ENCODE peak calls at places on chromosome 12, in eight cellular contexts. F is CD8-positive, alpha-beta T cell; M is H1; K is heart right ventricle; X is cardiac fibroblast; G is A549; A is IMR-90; T is endodermal cell. J is an unnamed sample.
A peak's percentile ranks its signal among the peaks of the same experiment; 100 is the strongest.

GRCh38 chr12:67161322-67161918 is 107.7 kb upstream of the CAND1 start:
- DNase-seq in F (peak; percentile 30), M (peak; percentile 61), K (peak; percentile 5), X (peak; percentile 51), G (peak; percentile 51), A (peak; percentile 39), T (peak; percentile 82), J (peak; percentile 65)

GRCh38 chr12:55726911-55727310 is 1.9 kb downstream of the CD63 start:
- DNase-seq in F (no peak), M (no peak), K (no peak), X (no peak), G (no peak), A (no peak), T (no peak), J (no peak)

GRCh38 chr12:106010746-106011145 is 128.0 kb downstream of the NUAK1 start:
- DNase-seq in F (no peak), M (no peak), K (no peak), X (no peak), G (no peak), A (peak; percentile 37), T (no peak), J (no peak)

GRCh38 chr12:23084236-23084995 is 459.4 kb downstream of the ETNK1 start:
- DNase-seq in F (no peak), M (no peak), K (no peak), X (peak; percentile 69), G (peak; percentile 59), A (peak; percentile 95), T (no peak), J (no peak)

GRCh38 chr12:109839444-109839843 is 6.2 kb upstream of the TRPV4 start:
- DNase-seq in F (no peak), M (no peak), K (no peak), X (no peak), G (no peak), A (no peak), T (no peak), J (no peak)

GRCh38 chr12:32558941-32559340 is 120.2 kb upstream of the DNM1L start:
- DNase-seq in F (no peak), M (no peak), K (no peak), X (peak; percentile 62), G (no peak), A (peak; percentile 67), T (no peak), J (peak; percentile 77)

GRCh38 chr12:45670339-45671065 is 59.0 kb upstream of the ARID2 start:
- DNase-seq in F (no peak), M (no peak), K (no peak), X (no peak), G (no peak), A (no peak), T (no peak), J (peak; percentile 73)

GRCh38 chr12:64476844-64477243 is 24.9 kb downstream of the TBK1 start:
- DNase-seq in F (no peak), M (no peak), K (no peak), X (no peak), G (no peak), A (no peak), T (no peak), J (no peak)

GRCh38 chr12:52615208-52615868 is 3.0 kb downstream of the KRT73 start:
- DNase-seq in F (peak; percentile 35), M (peak; percentile 23), K (no peak), X (no peak), G (no peak), A (peak; percentile 2), T (no peak), J (no peak)

GRCh38 chr12:52614381-52615207 is 3.8 kb downstream of the KRT73 start:
- DNase-seq in F (no peak), M (peak; percentile 16), K (no peak), X (no peak), G (no peak), A (no peak), T (peak; percentile 38), J (no peak)

GRCh38 chr12:52613363-52614030 is 4.9 kb downstream of the KRT73 start:
- DNase-seq in F (no peak), M (peak; percentile 17), K (no peak), X (no peak), G (no peak), A (no peak), T (peak; percentile 47), J (no peak)

GRCh38 chr12:52611080-52611468 is 7.3 kb downstream of the KRT73 start:
- DNase-seq in F (no peak), M (no peak), K (no peak), X (no peak), G (no peak), A (no peak), T (peak; percentile 32), J (no peak)

DNA sequence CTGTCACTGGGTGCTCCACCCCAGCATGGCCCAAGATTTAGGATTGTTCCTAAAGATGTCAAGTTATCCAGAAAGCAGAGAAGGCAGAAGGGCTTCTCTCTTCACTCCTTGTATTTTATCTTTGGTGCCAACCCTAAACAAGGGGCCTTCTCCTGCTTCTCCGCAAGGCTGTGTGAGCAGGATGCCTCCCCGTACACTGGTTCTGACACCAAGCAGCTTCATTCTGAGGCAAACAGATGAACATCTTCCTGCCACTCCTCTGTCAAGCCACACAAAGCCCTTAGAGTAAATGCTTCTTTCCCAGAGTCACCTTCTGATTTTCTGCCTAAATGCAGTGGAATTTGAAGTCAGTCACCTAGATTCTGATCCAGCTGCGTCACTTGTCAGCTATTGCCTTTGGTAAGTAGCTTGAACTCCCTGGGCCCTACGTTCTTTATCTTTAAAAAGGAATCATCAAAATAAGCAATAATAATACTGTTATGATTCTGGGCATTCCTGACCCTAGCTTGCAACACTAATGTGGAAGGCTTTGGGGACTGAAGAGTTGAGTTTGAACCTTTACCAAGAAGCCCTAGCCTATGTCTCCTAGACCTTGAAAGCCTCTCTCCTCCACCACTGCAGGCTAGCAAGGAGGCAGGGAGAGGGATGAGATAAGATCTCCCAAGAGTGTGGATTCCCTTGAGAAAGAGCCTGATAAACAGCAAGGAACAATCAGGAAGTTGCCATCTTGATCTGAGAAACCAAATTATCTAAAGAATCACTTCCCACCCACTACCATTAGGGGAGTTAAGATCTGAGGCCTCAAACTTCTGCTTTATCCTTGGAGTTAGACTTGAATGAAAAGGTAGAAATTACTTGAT is 5.7 kb downstream of the KRT73 start:
- DNase-seq in F (no peak), M (no peak), K (no peak), X (no peak), G (no peak), A (no peak), T (peak; percentile 56), J (no peak)
- TF ChIP-seq CTCF in F (no peak), M (no peak), K (no peak), X (no peak), G (no peak), A (no peak), T (no peak), J (no peak)

GRCh38 chr12:112808176-112808575 is 16.6 kb downstream of the RPH3A start:
- DNase-seq in F (no peak), M (no peak), K (no peak), X (no peak), G (no peak), A (no peak), T (no peak), J (no peak)
- H3K4me3 ChIP-seq in F (no peak overlapping the region), M (no peak overlapping the region), K (no peak overlapping the region), X (no peak overlapping the region), G (no peak overlapping the region), A (no peak overlapping the region), T (no peak overlapping the region), J (no peak overlapping the region)

GRCh38 chr12:77928078-77928477 is 97.4 kb downstream of the NAV3 start:
- DNase-seq in F (no peak), M (no peak), K (no peak), X (no peak), G (no peak), A (no peak), T (no peak), J (no peak)

DNA sequence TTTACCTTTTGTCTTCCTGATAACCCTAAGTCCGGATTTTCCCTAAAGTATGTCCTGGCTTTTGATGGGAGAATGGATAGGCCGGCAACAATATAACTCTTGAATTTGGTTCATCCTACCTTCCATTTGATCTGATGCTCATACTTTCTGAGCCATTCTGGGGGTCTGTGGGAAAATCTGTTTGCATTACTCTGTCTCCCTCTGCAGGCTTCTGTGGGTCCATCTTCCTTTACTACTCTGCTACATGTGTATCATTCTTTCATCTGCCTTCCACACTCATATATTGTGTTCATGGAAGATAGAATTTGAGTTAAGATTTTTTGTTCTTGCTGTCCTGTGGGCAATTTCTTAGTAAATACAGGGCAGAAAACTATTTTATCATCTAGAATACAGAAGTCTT is 101.5 kb downstream of the NAV3 start:
- DNase-seq in F (no peak), M (no peak), K (no peak), X (no peak), G (no peak), A (no peak), T (no peak), J (no peak)
- TF ChIP-seq CTCF in F (no peak), M (peak; percentile 58), K (no peak), X (no peak), G (no peak), A (no peak), T (peak; percentile 68), J (peak; percentile 17)

GRCh38 chr12:81207173-81207572 is 129.3 kb downstream of the ACSS3 start:
- DNase-seq in F (no peak), M (no peak), K (no peak), X (no peak), G (no peak), A (no peak), T (no peak), J (no peak)
- H3K4me3 ChIP-seq in F (no peak overlapping the region), M (peak overlapping the region; percentile 11), K (no peak overlapping the region), X (no peak overlapping the region), G (no peak overlapping the region), A (no peak overlapping the region), T (no peak overlapping the region), J (no peak overlapping the region)

DNA sequence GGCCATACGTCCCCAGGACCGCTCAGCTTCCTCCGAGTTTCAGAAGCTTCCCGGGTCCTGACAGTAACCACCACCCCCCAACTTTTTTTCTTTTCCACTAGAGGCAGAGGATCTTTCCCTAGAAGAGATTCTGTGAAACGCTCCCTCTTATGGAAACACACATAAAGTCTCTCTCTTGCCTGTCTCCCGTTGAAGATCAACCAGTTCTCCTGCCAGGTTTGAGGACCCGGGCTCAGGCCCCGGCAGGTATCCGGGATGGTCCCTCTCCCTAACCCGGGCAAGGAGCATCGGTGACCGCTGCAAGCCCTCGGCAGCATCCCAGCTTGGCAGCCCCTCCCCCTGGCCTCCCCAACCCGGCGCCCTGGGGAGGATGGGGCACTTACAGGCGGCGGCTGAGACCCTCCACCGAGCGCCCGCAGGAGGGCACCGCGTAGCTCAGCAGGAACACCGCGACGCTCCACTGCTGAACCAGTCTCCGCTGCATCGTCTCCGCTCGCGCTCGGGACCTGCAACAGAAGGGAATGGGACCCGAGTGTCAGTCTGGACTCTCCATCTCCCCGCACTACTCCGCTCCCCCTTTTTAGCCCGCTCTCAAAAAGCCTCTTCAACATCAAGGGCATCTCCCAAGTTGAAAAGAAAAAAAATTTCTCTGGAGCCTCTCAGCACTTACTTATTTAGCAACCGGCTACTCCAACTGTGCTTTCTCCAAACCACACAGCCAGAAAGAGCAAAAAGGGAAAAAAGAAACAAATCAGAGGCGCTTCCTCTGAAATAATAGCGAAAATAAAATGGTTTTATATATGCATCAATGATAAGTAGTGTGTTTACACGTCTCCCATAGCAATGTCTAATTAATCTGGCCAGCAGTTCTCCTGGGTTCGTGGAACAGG is 3.3 kb downstream of the PTHLH start:
- DNase-seq in F (no peak), M (peak; percentile 69), K (peak; percentile 8), X (peak; percentile 29), G (peak; percentile 69), A (peak; percentile 29), T (peak; percentile 82), J (no peak)
- TF ChIP-seq CTCF in F (no peak), M (no peak), K (no peak), X (no peak), G (no peak), A (peak; percentile 23), T (no peak), J (no peak)

GRCh38 chr12:122886851-122887816 is 8.8 kb downstream of the VPS37B start:
- DNase-seq in F (no peak), M (no peak), K (no peak), X (no peak), G (peak; percentile 70), A (peak; percentile 76), T (peak; percentile 59), J (peak; percentile 84)
- H3K4me3 ChIP-seq in F (peak overlapping the region; percentile 3), M (no peak overlapping the region), K (no peak overlapping the region), X (no peak overlapping the region), G (no peak overlapping the region), A (no peak overlapping the region), T (no peak overlapping the region), J (no peak overlapping the region)